ENCODE peak calls at places on chromosome 1, in six cellular contexts. D is HFF-Myc, F is OCI-LY7, I is colonic mucosa, L is GM12864, R is choroid plexus epithelial cell. A is an unnamed sample.

GRCh38 chr1:151372411-151372934 is at the start of gene SELENBP1:
- DNase-seq in D (peak; percentile 26), F (no peak), I (peak; percentile 98), L (no peak), R (peak; percentile 79), A (peak; percentile 15)

GRCh38 chr1:177703888-177704446 is 265.9 kb downstream of the SEC16B start:
- DNase-seq in D (no peak), F (no peak), I (no peak), L (no peak), R (no peak), A (no peak)

GRCh38 chr1:212514056-212514614 is 81.4 kb downstream of the NENF start:
- DNase-seq in D (peak; percentile 15), F (no peak), I (peak; percentile 85), L (no peak), R (peak; percentile 43), A (peak; percentile 47)

GRCh38 chr1:232271991-232272589 is 357.8 kb downstream of the SIPA1L2 start:
- DNase-seq in D (peak; percentile 5), F (no peak), I (no peak), L (no peak), R (peak; percentile 57), A (no peak)

GRCh38 chr1:166588741-166589140 is 250.5 kb upstream of the POGK start:
- DNase-seq in D (no peak), F (no peak), I (no peak), L (no peak), R (no peak), A (no peak)

GRCh38 chr1:6127587-6128163 is 52.4 kb downstream of the CHD5 start:
- DNase-seq in D (peak; percentile 33), F (peak; percentile 63), I (peak; percentile 93), L (no peak), R (peak; percentile 64), A (no peak)

GRCh38 chr1:228141082-228141870 is 1.2 kb downstream of the GUK1 start:
- DNase-seq in D (no peak), F (peak; percentile 46), I (peak; percentile 52), L (no peak), R (peak; percentile 58), A (peak; percentile 51)

GRCh38 chr1:10497109-10497508 is 22.4 kb downstream of the PEX14 start:
- DNase-seq in D (no peak), F (no peak), I (no peak), L (no peak), R (no peak), A (no peak)

GRCh38 chr1:244216836-244217235 is 165.8 kb downstream of the ZBTB18 start:
- DNase-seq in D (no peak), F (no peak), I (no peak), L (no peak), R (no peak), A (no peak)

GRCh38 chr1:183470147-183470960 is 1.9 kb upstream of the SMG7 start:
- DNase-seq in D (peak; percentile 33), F (peak; percentile 85), I (peak; percentile 96), L (no peak), R (peak; percentile 63), A (no peak)

GRCh38 chr1:12278998-12279397 is 49.2 kb downstream of the VPS13D start:
- DNase-seq in D (no peak), F (no peak), I (no peak), L (no peak), R (no peak), A (peak; percentile 6)

GRCh38 chr1:92029241-92029922 is 403 bp upstream of the EPHX4 start:
- DNase-seq in D (no peak), F (no peak), I (no peak), L (no peak), R (no peak), A (no peak)

GRCh38 chr1:182338806-182339370 is 52.7 kb downstream of the GLUL start:
- DNase-seq in D (no peak), F (no peak), I (no peak), L (no peak), R (no peak), A (no peak)

GRCh38 chr1:43913666-43914325 is 19.8 kb upstream of the ARTN start:
- DNase-seq in D (no peak), F (no peak), I (no peak), L (no peak), R (no peak), A (no peak)

GRCh38 chr1:25544819-25545218 is 1.4 kb downstream of the LDLRAP1 start:
- DNase-seq in D (no peak), F (no peak), I (peak; percentile 57), L (no peak), R (no peak), A (no peak)

GRCh38 chr1:1280782-1281481 is 696 bp downstream of the SCNN1D start:
- DNase-seq in D (no peak), F (no peak), I (no peak), L (no peak), R (no peak), A (no peak)

GRCh38 chr1:6116137-6116536 is 64.0 kb downstream of the CHD5 start:
- DNase-seq in D (no peak), F (no peak), I (no peak), L (no peak), R (peak; percentile 19), A (no peak)

GRCh38 chr1:53398585-53399365 is 60.4 kb upstream of the DMRTB1 start:
- DNase-seq in D (no peak), F (no peak), I (no peak), L (no peak), R (no peak), A (no peak)

GRCh38 chr1:206941766-206942418 is 4.4 kb downstream of the PIGR start:
- DNase-seq in D (no peak), F (no peak), I (peak; percentile 82), L (no peak), R (no peak), A (no peak)

GRCh38 chr1:207049974-207050391 is 1.0 kb downstream of the YOD1 start:
- DNase-seq in D (no peak), F (peak; percentile 71), I (peak; percentile 78), L (peak; percentile 40), R (peak; percentile 74), A (peak; percentile 13)

GRCh38 chr1:18882511-18882910 is 19.8 kb downstream of the ALDH4A1 start:
- DNase-seq in D (no peak), F (no peak), I (no peak), L (no peak), R (no peak), A (no peak)

GRCh38 chr1:227939791-227940771 is 7.7 kb downstream of the WNT9A start:
- DNase-seq in D (no peak), F (no peak), I (peak; percentile 10), L (no peak), R (no peak), A (no peak)

GRCh38 chr1:161473363-161473762 is 31.9 kb upstream of the FCGR2A start:
- DNase-seq in D (no peak), F (peak; percentile 41), I (peak; percentile 35), L (no peak), R (peak; percentile 32), A (no peak)
- H3K4me3 ChIP-seq in D (no peak overlapping the region), F (no peak overlapping the region), I (no peak overlapping the region), L (no peak overlapping the region), R (peak overlapping the region; percentile 32), A (no peak overlapping the region)

GRCh38 chr1:95366498-95366897 is 132.5 kb downstream of the RWDD3 start:
- DNase-seq in D (no peak), F (no peak), I (no peak), L (no peak), R (no peak), A (no peak)

GRCh38 chr1:95368178-95368577 is 134.2 kb downstream of the RWDD3 start:
- DNase-seq in D (no peak), F (no peak), I (no peak), L (no peak), R (no peak), A (no peak)

GRCh38 chr1:95369985-95370670 is 136.1 kb downstream of the RWDD3 start:
- DNase-seq in D (no peak), F (no peak), I (no peak), L (no peak), R (no peak), A (no peak)

GRCh38 chr1:95371666-95372320 is 137.8 kb downstream of the RWDD3 start:
- DNase-seq in D (no peak), F (no peak), I (no peak), L (no peak), R (no peak), A (no peak)

DNA sequence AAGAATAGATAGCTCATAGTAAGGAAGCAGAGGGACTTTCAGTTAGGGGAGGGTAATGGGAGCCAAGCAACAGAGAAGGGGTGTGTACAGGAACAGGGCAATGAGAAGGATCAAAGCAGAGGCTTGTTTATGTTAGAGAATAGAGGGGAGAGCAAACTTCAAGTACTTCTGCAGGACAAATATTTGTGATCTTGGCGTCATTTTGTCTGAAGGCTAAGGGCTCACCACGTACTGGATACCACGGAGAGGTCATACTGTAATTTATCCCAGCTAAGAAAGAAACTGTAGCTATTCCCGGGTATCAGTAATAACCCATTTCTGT is 136.6 kb downstream of the RWDD3 start:
- DNase-seq in D (no peak), F (no peak), I (no peak), L (no peak), R (no peak), A (no peak)
- H3K4me3 ChIP-seq in D (no peak overlapping the region), F (no peak overlapping the region), I (no peak overlapping the region), L (no peak overlapping the region), R (no peak overlapping the region), A (no peak overlapping the region)

GRCh38 chr1:179814513-179814838 is 63.1 kb downstream of the TOR1AIP2 start:
- DNase-seq in D (no peak), F (no peak), I (no peak), L (no peak), R (no peak), A (no peak)

GRCh38 chr1:179817056-179817455 is 60.5 kb downstream of the TOR1AIP2 start:
- DNase-seq in D (no peak), F (no peak), I (no peak), L (no peak), R (no peak), A (no peak)

GRCh38 chr1:179816196-179816960 is 61.2 kb downstream of the TOR1AIP2 start:
- DNase-seq in D (no peak), F (no peak), I (no peak), L (no peak), R (peak; percentile 36), A (peak; percentile 74)

GRCh38 chr1:179813626-179814351 is 63.8 kb downstream of the TOR1AIP2 start:
- DNase-seq in D (no peak), F (no peak), I (no peak), L (no peak), R (no peak), A (no peak)

GRCh38 chr1:179815642-179816041 is 62.0 kb downstream of the TOR1AIP2 start:
- DNase-seq in D (no peak), F (no peak), I (no peak), L (no peak), R (no peak), A (no peak)
- H3K4me3 ChIP-seq in D (peak overlapping the region; percentile 45), F (peak overlapping the region; percentile 58), I (peak overlapping the region; percentile 12), L (peak overlapping the region; percentile 45), R (no peak overlapping the region), A (peak overlapping the region; percentile 49)

GRCh38 chr1:24293392-24294227 is 25.5 kb upstream of the GRHL3 start:
- DNase-seq in D (no peak), F (no peak), I (no peak), L (no peak), R (no peak), A (no peak)
- H3K4me3 ChIP-seq in D (no peak overlapping the region), F (no peak overlapping the region), I (no peak overlapping the region), L (no peak overlapping the region), R (no peak overlapping the region), A (no peak overlapping the region)